ENCODE peak calls at places on chromosome 17, in six cellular contexts. Y is A549, G is HepG2, F is endothelial cell of umbilical vein, I is K562, Z is GM12878. N is an unnamed sample.

GRCh38 chr17:5745091-5745820 is 160.9 kb upstream of the NLRP1 start:
- DNase-seq in Y (no peak), G (no peak), F (no peak), I (no peak), Z (no peak), N (no peak)

GRCh38 chr17:29677139-29677834 is 54.6 kb upstream of the CORO6 start:
- DNase-seq in Y (no peak), G (no peak), F (no peak), I (no peak), Z (no peak), N (peak)

GRCh38 chr17:28497931-28498330 is 8.2 kb upstream of the FOXN1 start:
- DNase-seq in Y (no peak), G (no peak), F (no peak), I (no peak), Z (no peak), N (no peak)

GRCh38 chr17:62692721-62693431 is 65.4 kb downstream of the MRC2 start:
- DNase-seq in Y (peak), G (peak), F (no peak), I (peak), Z (no peak), N (peak)

GRCh38 chr17:76548378-76549214 is 8.8 kb downstream of the PRCD start:
- DNase-seq in Y (no peak), G (peak), F (no peak), I (no peak), Z (no peak), N (no peak)

GRCh38 chr17:73231363-73231762 is 30.3 kb downstream of the CPSF4L start:
- DNase-seq in Y (peak), G (no peak), F (peak), I (peak), Z (no peak), N (peak)

GRCh38 chr17:63950940-63951907 is 19.1 kb upstream of the CD79B start:
- DNase-seq in Y (peak), G (peak), F (no peak), I (peak), Z (no peak), N (no peak)

GRCh38 chr17:5237541-5238016 is 2.9 kb upstream of the SCIMP start:
- DNase-seq in Y (peak), G (peak), F (peak), I (peak), Z (peak), N (peak)

GRCh38 chr17:63571632-63572310 is 21.5 kb downstream of the DCAF7 start:
- DNase-seq in Y (peak), G (peak), F (peak), I (peak), Z (no peak), N (peak)

GRCh38 chr17:71327376-71328059 is 793.3 kb upstream of the SOX9 start:
- DNase-seq in Y (no peak), G (no peak), F (no peak), I (no peak), Z (no peak), N (no peak)

GRCh38 chr17:17053446-17054379 is 11.5 kb downstream of the MPRIP start:
- DNase-seq in Y (no peak), G (no peak), F (no peak), I (no peak), Z (no peak), N (no peak)

GRCh38 chr17:1438593-1439083 is 17.4 kb downstream of the CRK start:
- DNase-seq in Y (peak), G (no peak), F (no peak), I (peak), Z (no peak), N (no peak)

GRCh38 chr17:60573139-60573975 is 26.6 kb upstream of the PPM1D start:
- DNase-seq in Y (no peak), G (peak), F (peak), I (no peak), Z (no peak), N (no peak)

GRCh38 chr17:28728364-28729200 is at the start of gene NEK8:
- DNase-seq in Y (peak), G (peak), F (peak), I (peak), Z (peak), N (peak)

GRCh38 chr17:2718150-2718938 is 6.8 kb upstream of the CLUH start:
- DNase-seq in Y (no peak), G (peak), F (no peak), I (peak), Z (no peak), N (no peak)

GRCh38 chr17:2158011-2158410 is 103.1 kb downstream of the HIC1 start:
- DNase-seq in Y (no peak), G (peak), F (no peak), I (no peak), Z (no peak), N (peak)

GRCh38 chr17:901964-902363 is 77.6 kb downstream of the NXN start:
- DNase-seq in Y (no peak), G (no peak), F (no peak), I (no peak), Z (no peak), N (no peak)

GRCh38 chr17:17712268-17712924 is 31.1 kb downstream of the RAI1 start:
- DNase-seq in Y (no peak), G (no peak), F (peak), I (no peak), Z (peak), N (peak)

GRCh38 chr17:74532115-74532514 is 840 bp upstream of the CD300LB start:
- DNase-seq in Y (no peak), G (no peak), F (no peak), I (peak), Z (no peak), N (peak)

GRCh38 chr17:80005360-80006338 is 30.0 kb downstream of the TBC1D16 start:
- DNase-seq in Y (peak), G (peak), F (peak), I (peak), Z (no peak), N (peak)

GRCh38 chr17:67260051-67260987 is 15.3 kb upstream of the HELZ start:
- DNase-seq in Y (peak), G (peak), F (no peak), I (no peak), Z (no peak), N (peak)

GRCh38 chr17:59365383-59365981 is 34.0 kb downstream of the YPEL2 start:
- DNase-seq in Y (no peak), G (peak), F (peak), I (peak), Z (no peak), N (peak)

GRCh38 chr17:3724373-3725077 is 822 bp downstream of the HASPIN start:
- DNase-seq in Y (no peak), G (no peak), F (peak), I (no peak), Z (no peak), N (no peak)

GRCh38 chr17:81309140-81309858 is 14.2 kb upstream of the SLC38A10 start:
- DNase-seq in Y (peak), G (peak), F (peak), I (peak), Z (no peak), N (peak)

GRCh38 chr17:45319239-45319703 is 2.5 kb upstream of the MAP3K14 start:
- DNase-seq in Y (peak), G (no peak), F (no peak), I (peak), Z (no peak), N (peak)

GRCh38 chr17:50361561-50362480 is 11.2 kb downstream of the MRPL27 start:
- DNase-seq in Y (peak), G (peak), F (peak), I (peak), Z (no peak), N (peak)

GRCh38 chr17:6435968-6436367 is 1.0 kb upstream of the AIPL1 start:
- DNase-seq in Y (peak), G (peak), F (peak), I (peak), Z (no peak), N (peak)

GRCh38 chr17:9021158-9021984 is at the start of gene NTN1:
- DNase-seq in Y (no peak), G (no peak), F (no peak), I (no peak), Z (no peak), N (peak)

GRCh38 chr17:9022553-9023388 is 1.5 kb downstream of the NTN1 start:
- DNase-seq in Y (peak), G (no peak), F (peak), I (no peak), Z (no peak), N (no peak)

GRCh38 chr17:9023389-9024210 is 2.3 kb downstream of the NTN1 start:
- DNase-seq in Y (no peak), G (no peak), F (no peak), I (no peak), Z (no peak), N (no peak)

GRCh38 chr17:9020824-9021157 is 519 bp upstream of the NTN1 start:
- DNase-seq in Y (no peak), G (no peak), F (no peak), I (no peak), Z (no peak), N (no peak)

DNA sequence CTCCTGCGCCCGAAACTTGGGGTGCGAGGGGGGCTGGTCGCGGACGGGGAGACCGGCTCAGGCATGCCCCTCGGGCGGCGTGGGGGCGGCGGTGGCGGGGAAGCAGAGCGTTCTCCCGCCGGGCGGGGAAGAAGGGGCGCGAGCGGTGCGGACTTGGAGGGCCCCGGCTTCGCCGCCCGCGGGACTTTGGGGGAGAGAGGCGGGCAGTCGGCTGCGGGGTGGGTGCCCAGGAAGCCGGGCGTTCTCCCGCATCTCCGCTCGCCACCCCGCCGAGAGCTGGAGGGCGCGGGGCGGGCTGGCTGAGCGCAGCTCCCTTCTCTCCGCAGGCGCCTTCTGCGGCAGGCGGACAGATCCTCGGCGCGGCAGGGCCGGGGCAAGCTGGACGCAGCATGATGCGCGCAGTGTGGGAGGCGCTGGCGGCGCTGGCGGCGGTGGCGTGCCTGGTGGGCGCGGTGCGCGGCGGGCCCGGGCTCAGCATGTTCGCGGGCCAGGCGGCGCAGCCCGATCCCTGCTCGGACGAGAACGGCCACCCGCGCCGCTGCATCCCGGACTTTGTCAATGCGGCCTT is 759 bp downstream of the NTN1 start:
- DNase-seq in Y (no peak), G (no peak), F (no peak), I (no peak), Z (no peak), N (no peak)
- TF ChIP-seq MYC in Y (no peak), G (no peak), F (no peak), I (no peak), Z (no peak), N (no peak)

DNA sequence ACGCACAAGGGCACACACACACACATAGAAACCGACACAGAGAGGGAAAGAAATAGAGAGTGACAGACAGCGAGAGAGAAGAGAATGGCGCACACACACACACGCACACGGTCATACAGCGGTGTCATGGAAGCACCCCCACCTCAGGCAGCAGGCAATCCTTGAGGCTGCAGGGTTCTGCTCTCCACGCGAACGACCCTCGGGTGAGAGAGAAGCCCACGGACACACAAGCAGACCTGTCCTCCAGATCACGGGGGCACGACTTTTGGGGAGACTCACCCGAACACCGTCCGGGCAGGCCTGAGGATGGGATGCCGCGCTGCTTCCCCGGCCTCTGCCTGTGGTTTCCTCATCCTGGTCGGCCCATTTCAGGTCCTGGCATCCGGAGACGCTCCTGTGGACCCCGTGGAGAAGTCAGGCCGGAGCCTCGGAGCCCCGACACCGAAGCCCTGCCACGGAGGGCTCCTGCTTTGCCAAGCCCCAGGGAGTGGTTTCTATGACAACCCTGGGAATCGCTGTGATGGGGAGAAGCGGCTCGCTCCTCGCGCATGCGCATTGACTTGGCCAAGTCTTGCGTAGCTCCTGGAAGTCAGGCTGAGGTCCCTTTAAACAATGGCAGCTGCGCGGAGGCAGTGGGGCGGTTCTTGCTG is 118.2 kb upstream of the KCNJ18 start:
- DNase-seq in Y (no peak), G (no peak), F (peak), I (peak), Z (no peak), N (no peak)
- H3K4me3 ChIP-seq in Y (no peak), G (no peak), F (peak), I (no peak), Z (no peak), N (no peak)

GRCh38 chr17:19728114-19728495 is 11.7 kb upstream of the SLC47A2 start:
- DNase-seq in Y (peak), G (peak), F (peak), I (no peak), Z (no peak), N (no peak)
- TF ChIP-seq MYC in Y (no peak), G (no peak), F (no peak), I (no peak), Z (no peak), N (no peak)

DNA sequence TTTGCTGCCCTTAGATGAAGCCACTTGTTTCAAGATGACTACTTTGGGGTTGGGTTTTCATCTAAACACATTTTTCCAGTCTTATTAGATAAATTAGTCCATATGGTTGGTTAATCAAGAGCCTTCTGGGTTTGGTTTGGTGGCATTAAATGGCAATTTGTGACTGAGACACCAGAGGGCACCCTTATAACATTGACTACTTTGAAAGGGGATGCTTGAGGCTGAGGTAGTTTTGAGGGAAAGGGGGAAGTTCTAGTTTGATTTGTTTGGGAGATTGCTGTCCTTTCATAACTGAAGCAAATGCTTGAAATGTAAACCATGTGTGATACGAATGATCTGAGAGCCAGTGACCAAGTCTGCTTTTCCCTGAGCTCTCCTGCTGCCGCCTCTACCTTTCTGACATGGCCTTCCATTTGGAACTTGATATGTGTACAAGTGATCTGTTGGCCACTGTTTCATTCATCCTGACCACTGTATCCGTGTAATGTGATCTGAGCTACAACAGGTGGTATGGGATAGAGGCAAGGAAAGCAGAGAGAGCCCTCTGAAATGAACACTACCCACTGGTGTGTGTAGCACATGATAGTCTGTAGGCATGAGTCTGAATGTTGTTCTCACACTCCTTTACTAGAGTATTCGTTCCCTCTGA is 5.8 kb upstream of the RARA start:
- DNase-seq in Y (peak), G (peak), F (peak), I (peak), Z (no peak), N (peak)
- H3K4me3 ChIP-seq in Y (no peak), G (no peak), F (no peak), I (no peak), Z (no peak), N (no peak)

N was measured in NB4.